ENCODE peak calls at places on chromosomes 6 and 20, in six cellular contexts. F is transverse colon, N is K562, Z is right cardiac atrium, Q is Panc1, D is psoas muscle. O is an unnamed sample. For H3K9me3, the result is how much of the 10 kb centered on the place peaks cover.

GRCh38 chr6:75791881-75792280 is 42.8 kb downstream of the MYO6 start:
- DNase-seq in Q (peak), D (no peak), N (no peak), Z (no peak), F (no peak), O (peak)

GRCh38 chr6:159422041-159422984 is 253.1 kb downstream of the FNDC1 start:
- DNase-seq in F (no peak), Q (no peak), D (no peak), N (no peak), Z (peak), O (no peak)

GRCh38 chr20:37347891-37348642 is 2.1 kb downstream of the SRC start:
- DNase-seq in Q (no peak), F (no peak), N (no peak), D (no peak), Z (peak), O (no peak)

GRCh38 chr20:62603021-62603906 is 39.0 kb upstream of the SLCO4A1 start:
- DNase-seq in Z (peak), N (no peak), D (peak), Q (no peak), F (peak), O (peak)

GRCh38 chr6:83221886-83222479 is 28.8 kb downstream of the RWDD2A start:
- DNase-seq in Q (no peak), D (no peak), N (no peak), Z (no peak), F (no peak), O (no peak)

GRCh38 chr6:150134280-150134920 is 8.4 kb upstream of the PPP1R14C start:
- DNase-seq in Q (no peak), N (no peak), Z (no peak), F (peak), D (no peak), O (no peak)

GRCh38 chr6:29809249-29809648 is 18.4 kb upstream of the HLA-G start:
- DNase-seq in F (no peak), D (no peak), Q (no peak), Z (no peak), N (no peak), O (no peak)

GRCh38 chr20:46810442-46811327 is 84.0 kb upstream of the EYA2 start:
- DNase-seq in F (no peak), D (no peak), N (no peak), Q (no peak), Z (no peak), O (peak)

GRCh38 chr6:151269318-151269995 is 29.7 kb downstream of the AKAP12 start:
- DNase-seq in Q (no peak), D (no peak), Z (no peak), N (no peak), F (no peak), O (peak)

GRCh38 chr6:136791296-136792065 is 796 bp downstream of the MAP3K5 start:
- DNase-seq in F (peak), Q (no peak), N (peak), D (peak), Z (peak), O (peak)

GRCh38 chr20:6466065-6466810 is 301.2 kb upstream of the BMP2 start:
- DNase-seq in F (no peak), N (no peak), Z (peak), Q (peak), D (no peak), O (no peak)

GRCh38 chr20:53322651-53323050 is 271.0 kb downstream of the ZNF217 start:
- DNase-seq in Z (no peak), N (no peak), Q (no peak), D (no peak), F (no peak), O (no peak)

GRCh38 chr20:50199703-50200102 is 9.1 kb downstream of the CEBPB start:
- DNase-seq in Q (no peak), N (no peak), Z (no peak), D (no peak), F (no peak), O (no peak)

GRCh38 chr6:101167638-101168037 is 225.9 kb upstream of the GRIK2 start:
- DNase-seq in N (no peak), D (no peak), F (no peak), Q (no peak), Z (no peak), O (no peak)

GRCh38 chr6:15073883-15074465 is 171.9 kb upstream of the JARID2 start:
- DNase-seq in F (no peak), Z (no peak), N (no peak), Q (no peak), D (no peak), O (no peak)

GRCh38 chr6:1227935-1228753 is 83.8 kb upstream of the FOXQ1 start:
- DNase-seq in Z (no peak), F (peak), N (no peak), Q (no peak), D (no peak), O (no peak)

GRCh38 chr20:24956001-24956761 is 7.1 kb downstream of the CST7 start:
- DNase-seq in F (no peak), Z (peak), D (no peak), N (no peak), Q (no peak), O (no peak)

GRCh38 chr20:6707231-6707870 is 60.1 kb upstream of the BMP2 start:
- DNase-seq in Q (no peak), F (no peak), Z (no peak), N (no peak), D (no peak), O (no peak)

GRCh38 chr6:135667694-135668455 is 170.3 kb upstream of the AHI1 start:
- DNase-seq in Z (peak), F (no peak), N (no peak), D (peak), Q (no peak), O (peak)

GRCh38 chr6:36962874-36963273 is 8.3 kb downstream of the PI16 start:
- DNase-seq in Z (peak), F (peak), Q (no peak), D (peak), N (no peak), O (peak)

GRCh38 chr6:88031550-88031949 is 16.1 kb upstream of the SPACA1 start:
- DNase-seq in N (no peak), Z (no peak), F (no peak), D (no peak), Q (no peak), O (no peak)

GRCh38 chr20:60583741-60584140 is 625.5 kb downstream of the CDH26 start:
- DNase-seq in F (no peak), Z (no peak), Q (no peak), N (no peak), D (no peak), O (no peak)

GRCh38 chr20:60584221-60584620 is 626.0 kb downstream of the CDH26 start:
- DNase-seq in Z (no peak), D (no peak), F (no peak), Q (no peak), N (no peak), O (no peak)

GRCh38 chr20:60586417-60587105 is 628.3 kb downstream of the CDH26 start:
- DNase-seq in Q (no peak), Z (peak), F (no peak), D (no peak), N (no peak), O (peak)

DNA sequence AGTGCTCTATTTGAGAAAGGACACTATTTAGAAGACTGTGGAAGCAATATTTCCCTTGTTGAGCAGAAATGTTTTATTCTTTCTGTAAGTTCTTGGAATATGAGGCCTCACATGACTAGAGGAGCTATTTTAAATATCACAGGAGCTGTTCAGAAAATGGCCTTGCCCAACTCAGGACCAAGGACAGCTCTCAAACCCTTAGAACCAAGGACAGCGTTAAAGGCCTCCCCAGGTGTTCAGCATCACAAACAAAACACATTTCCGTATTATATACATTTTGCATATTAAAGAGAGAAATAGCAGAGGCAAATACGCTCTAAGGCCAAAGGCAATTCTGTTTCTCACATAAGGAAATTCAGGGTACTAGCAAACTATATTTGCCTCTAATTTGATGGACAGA is 631.4 kb downstream of the CDH26 start:
- DNase-seq in F (no peak), D (no peak), Z (no peak), Q (no peak), N (peak), O (peak)
- H3K9me3 ChIP-seq in F (under half), D (under half), Z (under half), Q (under half), N (under half), O (under half)

GRCh38 chr20:31663524-31663837 is 25.8 kb downstream of the COX4I2 start:
- DNase-seq in F (no peak), Q (no peak), Z (no peak), N (no peak), D (no peak), O (no peak)
- H3K27ac ChIP-seq in F (peak), Q (peak), Z (no peak), N (peak), D (no peak), O (no peak)

GRCh38 chr6:51717477-51717876 is 369.9 kb downstream of the PKHD1 start:
- DNase-seq in N (no peak), Q (no peak), D (no peak), Z (no peak), F (no peak), O (no peak)
- H3K4me3 ChIP-seq in N (no peak), Q (no peak), D (no peak), Z (no peak), F (no peak), O (no peak)

GRCh38 chr20:61601361-61601760 is 349.3 kb downstream of the CDH4 start:
- DNase-seq in N (no peak), Q (no peak), D (no peak), F (no peak), Z (no peak), O (no peak)
- H3K9me3 ChIP-seq in N (under half), Q (under half), D (under half), F (under half), Z (under half), O (under half)

DNA sequence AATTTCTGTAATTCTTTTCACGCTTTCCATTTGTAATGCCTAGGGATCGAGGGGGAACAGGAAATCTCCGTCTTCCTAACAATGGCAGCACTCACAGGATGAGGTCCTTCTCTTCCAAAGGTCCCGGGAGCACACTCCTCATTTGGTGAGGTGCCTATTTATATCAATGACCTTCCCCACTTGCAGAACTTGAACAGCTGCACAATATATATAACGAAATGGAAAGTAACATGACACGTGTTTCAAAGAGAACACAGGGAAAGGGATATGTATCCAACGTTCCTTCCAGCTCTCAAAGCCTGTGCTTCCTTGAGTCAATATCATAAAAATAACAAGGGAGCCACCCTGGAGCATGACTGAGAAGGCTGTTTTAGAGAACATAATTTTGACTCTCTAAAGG is 78.6 kb upstream of the RBM24 start:
- DNase-seq in Z (no peak), Q (no peak), N (no peak), D (no peak), F (peak), O (peak)
- H3K27ac ChIP-seq in Z (no peak), Q (no peak), N (no peak), D (peak), F (peak), O (peak)

GRCh38 chr6:110358536-110359148 is 493 bp upstream of the METTL24 start:
- DNase-seq in Q (no peak), N (no peak), D (no peak), F (no peak), Z (no peak), O (no peak)
- H3K4me3 ChIP-seq in Q (no peak), N (no peak), D (peak), F (peak), Z (peak), O (no peak)

GRCh38 chr6:6604566-6604965 is 16.0 kb downstream of the LY86 start:
- DNase-seq in D (no peak), Z (no peak), N (no peak), F (no peak), Q (no peak), O (no peak)

GRCh38 chr6:6605873-6606272 is 17.4 kb downstream of the LY86 start:
- DNase-seq in Q (no peak), N (no peak), F (no peak), Z (no peak), D (no peak), O (no peak)

GRCh38 chr6:6604015-6604414 is 15.5 kb downstream of the LY86 start:
- DNase-seq in N (no peak), Z (no peak), D (no peak), F (no peak), Q (no peak), O (no peak)

GRCh38 chr6:6600865-6601264 is 12.3 kb downstream of the LY86 start:
- DNase-seq in D (no peak), F (no peak), Q (no peak), N (no peak), Z (no peak), O (no peak)

GRCh38 chr6:6603317-6603716 is 14.8 kb downstream of the LY86 start:
- DNase-seq in F (no peak), Q (no peak), D (no peak), Z (no peak), N (no peak), O (no peak)
- H3K9me3 ChIP-seq in F (under half), Q (under half), D (under half), Z (under half), N (under half), O (under half)

GRCh38 chr20:4171538-4172116 is 156.3 kb upstream of the RNF24 start:
- DNase-seq in Z (no peak), F (no peak), D (no peak), Q (no peak), N (no peak), O (no peak)
- H3K27ac ChIP-seq in Z (peak), F (peak), D (peak), Q (peak), N (no peak), O (peak)

GRCh38 chr6:116512709-116513108 is 1.3 kb downstream of the CALHM5 start:
- DNase-seq in Z (no peak), Q (no peak), N (no peak), D (no peak), F (no peak), O (no peak)
- H3K4me3 ChIP-seq in Z (peak), Q (no peak), N (no peak), D (peak), F (no peak), O (peak)

DNA sequence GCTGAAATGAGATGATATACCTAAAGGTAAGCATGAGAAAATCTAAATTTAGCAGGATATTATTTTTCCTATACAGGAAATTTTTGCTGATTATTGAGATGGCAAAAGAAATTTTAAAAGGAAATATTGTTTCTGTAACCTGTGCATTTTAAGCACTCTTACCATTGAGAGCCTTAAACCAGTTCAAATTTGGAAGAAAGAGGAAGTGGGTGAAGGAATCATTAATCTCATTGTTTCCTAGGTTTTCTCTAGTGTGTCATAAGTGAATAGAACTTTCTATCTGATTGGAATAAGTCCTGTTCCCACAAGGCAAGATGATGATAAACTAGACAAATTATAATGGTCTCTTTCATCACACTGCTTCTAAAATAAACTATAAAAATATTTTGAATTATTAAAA is 22.4 kb upstream of the FKBP1C start:
- DNase-seq in F (no peak), Q (no peak), Z (no peak), D (no peak), N (no peak), O (no peak)
- H3K9me3 ChIP-seq in F (under half), Q (under half), Z (under half), D (under half), N (under half), O (under half)

O was measured in SJCRH30.